ENCODE peak calls at places on chromosomes 2 and 18, in eight cellular contexts. Y is CD4-positive, alpha-beta T cell; L is fibroblast of lung; O is body of pancreas; R is CD8-positive, alpha-beta T cell; T is heart left ventricle; K is heart right ventricle; G is esophagus squamous epithelium. E is an unnamed sample. For H3K27me3, the result is how much of the 10 kb centered on the place peaks cover.

GRCh38 chr18:57854726-57855125 is 51.6 kb upstream of the ATP8B1 start:
- DNase-seq in Y (no peak), L (peak), O (no peak), R (no peak), T (no peak), K (no peak), G (no peak), E (no peak)

GRCh38 chr2:19059076-19059475 is 299.3 kb downstream of the OSR1 start:
- DNase-seq in Y (no peak), L (no peak), O (peak), R (no peak), T (no peak), K (no peak), G (no peak), E (no peak)

GRCh38 chr2:65075176-65075575 is 19.0 kb downstream of the CEP68 start:
- DNase-seq in Y (no peak), L (no peak), O (no peak), R (no peak), T (no peak), K (no peak), G (no peak), E (no peak)

GRCh38 chr2:86417961-86418360 is 23.2 kb upstream of the KDM3A start:
- DNase-seq in Y (no peak), L (peak), O (no peak), R (no peak), T (no peak), K (no peak), G (no peak), E (peak)

GRCh38 chr2:215624423-215624829 is 188.6 kb upstream of the FN1 start:
- DNase-seq in Y (no peak), L (peak), O (no peak), R (no peak), T (no peak), K (no peak), G (no peak), E (peak)

GRCh38 chr2:102251042-102251848 is 60.1 kb upstream of the IL1RL1 start:
- DNase-seq in Y (peak), L (peak), O (peak), R (peak), T (peak), K (no peak), G (no peak), E (peak)

GRCh38 chr2:33022989-33023731 is 76.4 kb downstream of the LTBP1 start:
- DNase-seq in Y (no peak), L (peak), O (no peak), R (no peak), T (no peak), K (no peak), G (no peak), E (peak)

GRCh38 chr18:49212819-49213218 is 247.6 kb downstream of the DYM start:
- DNase-seq in Y (no peak), L (peak), O (no peak), R (no peak), T (no peak), K (no peak), G (no peak), E (peak)

GRCh38 chr2:191225126-191225525 is 20.1 kb upstream of the MYO1B start:
- DNase-seq in Y (no peak), L (no peak), O (no peak), R (no peak), T (no peak), K (no peak), G (no peak), E (no peak)

GRCh38 chr2:162490052-162490717 is 146.3 kb downstream of the GCA start:
- DNase-seq in Y (no peak), L (no peak), O (no peak), R (no peak), T (no peak), K (no peak), G (no peak), E (no peak)

GRCh38 chr2:63755980-63756379 is 85.7 kb upstream of the UGP2 start:
- DNase-seq in Y (no peak), L (peak), O (no peak), R (no peak), T (no peak), K (no peak), G (no peak), E (peak)

GRCh38 chr2:104847821-104848160 is 6.1 kb upstream of the POU3F3 start:
- DNase-seq in Y (no peak), L (no peak), O (no peak), R (no peak), T (no peak), K (no peak), G (no peak), E (no peak)

GRCh38 chr2:104846182-104846954 is 7.5 kb upstream of the POU3F3 start:
- DNase-seq in Y (no peak), L (peak), O (no peak), R (no peak), T (no peak), K (no peak), G (no peak), E (peak)

GRCh38 chr2:104846955-104847820 is 6.7 kb upstream of the POU3F3 start:
- DNase-seq in Y (no peak), L (peak), O (no peak), R (no peak), T (no peak), K (no peak), G (no peak), E (peak)

GRCh38 chr2:104844813-104845551 is 8.9 kb upstream of the POU3F3 start:
- DNase-seq in Y (no peak), L (peak), O (no peak), R (no peak), T (peak), K (no peak), G (no peak), E (peak)

GRCh38 chr2:104845552-104845931 is 8.4 kb upstream of the POU3F3 start:
- DNase-seq in Y (no peak), L (peak), O (no peak), R (no peak), T (no peak), K (no peak), G (no peak), E (peak)
- H3K27me3 ChIP-seq in Y (half or more), L (under half), O (under half), R (under half), T (half or more), K (half or more), G (half or more), E (half or more)

GRCh38 chr2:131674174-131674507 is 146.5 kb downstream of the CCDC74A start:
- DNase-seq in Y (no peak), L (no peak), O (no peak), R (no peak), T (no peak), K (no peak), G (no peak), E (no peak)
- TF ChIP-seq CTCF in Y (peak), L (no peak), O (no peak), R (no peak), T (no peak), K (no peak), G (no peak), E (peak)

DNA sequence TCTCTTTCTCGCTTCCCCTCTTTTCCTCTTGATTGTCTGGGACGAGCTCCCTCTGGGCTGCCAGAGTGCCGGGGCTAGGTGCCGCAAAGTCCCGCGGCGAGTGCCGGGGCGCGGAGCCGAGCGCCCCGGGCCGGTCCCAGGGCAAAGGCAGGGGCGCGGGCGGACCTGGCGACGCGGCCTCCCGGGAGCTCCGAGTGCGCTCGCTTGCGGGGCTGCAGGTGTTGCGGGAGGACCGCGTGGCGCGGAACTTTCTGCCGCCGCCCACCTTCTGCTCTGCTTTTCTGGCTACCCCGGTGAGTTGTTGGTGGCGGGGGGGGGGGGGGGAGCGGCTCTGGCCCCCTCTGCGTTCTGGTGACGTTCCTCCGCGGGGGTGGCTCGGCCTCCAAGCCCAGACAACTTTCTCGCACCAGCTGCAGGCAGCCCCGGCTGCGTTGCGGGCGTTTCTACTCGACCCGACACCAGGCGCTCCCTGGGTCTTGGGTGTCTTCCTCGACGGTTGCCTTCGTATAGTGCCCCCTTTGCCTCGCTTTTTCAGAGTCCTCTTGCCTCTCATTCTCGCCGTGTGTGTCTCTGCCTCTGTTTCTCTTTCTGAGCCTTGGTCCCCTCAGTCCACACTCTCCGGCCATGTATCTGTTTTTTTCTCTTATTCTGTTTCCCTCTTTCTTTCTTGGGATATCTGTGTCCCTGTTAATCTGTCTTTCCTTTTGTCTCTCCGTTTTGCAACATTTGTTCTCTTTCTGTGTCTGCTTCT is 764 bp downstream of the GALNT13 start:
- DNase-seq in Y (no peak), L (no peak), O (peak), R (no peak), T (peak), K (no peak), G (no peak), E (no peak)
- H3K27ac ChIP-seq in Y (no peak), L (no peak), O (no peak), R (no peak), T (no peak), K (no peak), G (no peak), E (no peak)

GRCh38 chr2:130963058-130963848 is 126.5 kb downstream of the ARHGEF4 start:
- DNase-seq in Y (no peak), L (no peak), O (no peak), R (no peak), T (no peak), K (no peak), G (no peak), E (no peak)

GRCh38 chr2:130967020-130967495 is 126.2 kb downstream of the FAM168B start:
- DNase-seq in Y (no peak), L (no peak), O (no peak), R (no peak), T (no peak), K (no peak), G (no peak), E (no peak)

GRCh38 chr2:130966149-130967019 is 126.9 kb downstream of the FAM168B start:
- DNase-seq in Y (no peak), L (no peak), O (no peak), R (no peak), T (no peak), K (no peak), G (no peak), E (no peak)

GRCh38 chr2:130963849-130964793 is 127.4 kb downstream of the ARHGEF4 start:
- DNase-seq in Y (no peak), L (peak), O (no peak), R (no peak), T (no peak), K (no peak), G (no peak), E (peak)

DNA sequence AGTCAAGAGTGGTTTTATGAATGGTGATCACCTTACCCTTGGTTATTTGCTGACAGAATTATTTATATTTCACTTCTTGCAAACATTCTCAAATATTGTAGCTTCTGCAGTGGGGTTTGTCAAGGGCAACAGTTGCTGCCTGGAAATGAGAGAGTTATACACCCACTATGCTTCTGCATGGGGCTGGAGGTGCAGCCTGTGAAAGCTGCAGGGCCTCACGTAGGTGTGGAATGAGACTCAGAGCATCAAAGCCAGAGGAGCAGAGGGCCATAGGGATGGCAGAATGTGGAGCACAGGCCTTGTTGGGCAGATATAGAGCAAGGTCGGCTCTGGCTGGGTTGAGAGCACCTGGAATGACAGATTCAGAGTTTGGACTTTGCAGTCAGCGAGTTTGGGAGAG is 128.2 kb downstream of the ARHGEF4 start:
- DNase-seq in Y (no peak), L (no peak), O (no peak), R (no peak), T (no peak), K (no peak), G (no peak), E (no peak)
- H3K27me3 ChIP-seq in Y (under half), L (under half), O (under half), R (under half), T (half or more), K (half or more), G (half or more), E (under half)

DNA sequence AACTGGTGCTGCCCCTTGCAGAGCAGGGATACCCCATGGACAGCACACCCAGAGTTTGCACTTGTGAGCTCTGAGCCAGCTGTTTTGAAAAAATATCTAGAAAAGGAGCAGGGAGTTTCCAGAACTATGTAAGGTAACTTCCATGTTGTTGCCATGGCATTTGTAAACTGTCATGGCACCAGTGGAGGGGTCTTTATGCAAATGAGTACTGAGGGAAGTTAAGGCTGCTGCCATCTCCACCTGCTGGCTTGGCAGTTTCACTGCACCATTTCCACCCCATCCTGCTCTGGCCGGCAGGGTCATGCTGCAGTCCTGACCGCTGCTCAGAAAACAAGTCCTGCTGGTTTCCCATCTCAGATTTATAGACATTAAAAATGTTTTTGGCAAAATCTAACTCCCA is 52.3 kb upstream of the SNTG2 start:
- DNase-seq in Y (no peak), L (no peak), O (no peak), R (no peak), T (no peak), K (no peak), G (no peak), E (no peak)
- TF ChIP-seq CTCF in Y (no peak), L (no peak), O (no peak), R (no peak), T (no peak), K (no peak), G (no peak), E (peak)

GRCh38 chr18:10061566-10061965 is 147.8 kb downstream of the VAPA start:
- DNase-seq in Y (no peak), L (no peak), O (no peak), R (no peak), T (no peak), K (no peak), G (no peak), E (no peak)
- H3K27ac ChIP-seq in Y (no peak), L (no peak), O (no peak), R (no peak), T (peak), K (no peak), G (peak), E (no peak)